ENCODE peak calls at places on chromosomes 1 and 21, in eight cellular contexts. M is fibroblast of gingiva, A is EL, H is left ventricle myocardium superior, L is globus pallidus, J is adrenal gland, B is HTR-8/SVneo, G is Right ventricle myocardium inferior. D is an unnamed sample.

GRCh38 chr1:239718997-239719628 is 332.7 kb downstream of the CHRM3 start:
- DNase-seq in L (no peak), A (peak), M (no peak), G (no peak), B (no peak), J (no peak), H (no peak), D (no peak)

GRCh38 chr1:1760715-1761114 is 17.6 kb downstream of the NADK start:
- DNase-seq in A (no peak), G (peak), H (no peak), B (no peak), J (no peak), L (no peak), M (no peak), D (no peak)

GRCh38 chr21:43850728-43851295 is 14.2 kb upstream of the AGPAT3 start:
- DNase-seq in B (no peak), H (no peak), J (no peak), M (no peak), G (no peak), A (no peak), L (no peak), D (no peak)

GRCh38 chr1:160220301-160220700 is 15.1 kb downstream of the PEA15 start:
- DNase-seq in J (no peak), M (no peak), A (no peak), B (no peak), H (no peak), L (no peak), G (no peak), D (no peak)

GRCh38 chr1:212207822-212208520 is 77.2 kb upstream of the PPP2R5A start:
- DNase-seq in J (no peak), B (no peak), G (no peak), H (no peak), A (peak), L (no peak), M (no peak), D (no peak)

GRCh38 chr1:24292100-24292499 is 27.1 kb upstream of the GRHL3 start:
- DNase-seq in M (no peak), B (no peak), G (no peak), L (no peak), J (no peak), A (no peak), H (no peak), D (no peak)

GRCh38 chr1:11229178-11229577 is 33.2 kb downstream of the MTOR start:
- DNase-seq in H (no peak), A (no peak), M (no peak), L (no peak), B (no peak), J (no peak), G (no peak), D (no peak)

GRCh38 chr1:36760081-36760480 is 274.2 kb downstream of the GRIK3 start:
- DNase-seq in B (no peak), L (no peak), M (no peak), A (no peak), H (no peak), J (no peak), G (no peak), D (no peak)

GRCh38 chr1:201085902-201086735 is 26.1 kb downstream of the CACNA1S start:
- DNase-seq in L (peak), J (peak), H (peak), G (no peak), A (peak), B (peak), M (peak), D (peak)

GRCh38 chr1:29180497-29181412 is 945 bp downstream of the SRSF4 start:
- DNase-seq in G (no peak), L (no peak), H (no peak), A (no peak), M (no peak), J (no peak), B (no peak), D (no peak)

GRCh38 chr21:41821756-41822431 is 55.0 kb upstream of the RIPK4 start:
- DNase-seq in L (no peak), M (no peak), G (no peak), B (no peak), J (no peak), H (no peak), A (no peak), D (no peak)

GRCh38 chr1:27529638-27530018 is 39.7 kb upstream of the WASF2 start:
- DNase-seq in A (no peak), J (no peak), G (no peak), H (no peak), B (no peak), L (no peak), M (no peak), D (no peak)

GRCh38 chr1:24641646-24642151 is 1.4 kb upstream of the SRRM1 start:
- DNase-seq in H (peak), L (peak), A (peak), B (no peak), M (peak), J (peak), G (no peak), D (peak)

GRCh38 chr1:8335246-8335645 is 17.3 kb downstream of the SLC45A1 start:
- DNase-seq in M (no peak), J (no peak), L (no peak), H (no peak), G (peak), B (no peak), A (no peak), D (no peak)

D was measured in hepatic stellate cell.